ENCODE peak calls at places on chromosomes 16 and 17, in five cellular contexts. One of them, this sample, is unnamed.

GRCh38 chr17:44345497-44346026 is 460 bp downstream of the GRN start:
- DNase-seq in PC-3: peak; percentile 77
- DNase-seq in neural crest cell: peak; percentile 61
- DNase-seq in nucleus accumbens: peak; percentile 58
- DNase-seq in CD8-positive, alpha-beta memory T cell: peak; percentile 69
- DNase-seq in this sample: peak; percentile 42

GRCh38 chr17:57045868-57046671 is 39.0 kb upstream of the AKAP1 start:
- DNase-seq in CD8-positive, alpha-beta memory T cell: peak; percentile 48
- DNase-seq in neural crest cell: no peak
- DNase-seq in PC-3: no peak
- DNase-seq in nucleus accumbens: no peak
- DNase-seq in this sample: no peak

GRCh38 chr16:47716571-47716970 is 255.4 kb downstream of the PHKB start:
- DNase-seq in nucleus accumbens: no peak
- DNase-seq in CD8-positive, alpha-beta memory T cell: no peak
- DNase-seq in PC-3: no peak
- DNase-seq in neural crest cell: no peak
- DNase-seq in this sample: no peak

GRCh38 chr17:43183921-43184320 is 12.9 kb downstream of the NBR1 start:
- DNase-seq in CD8-positive, alpha-beta memory T cell: no peak
- DNase-seq in PC-3: no peak
- DNase-seq in neural crest cell: no peak
- DNase-seq in nucleus accumbens: no peak
- DNase-seq in this sample: no peak

GRCh38 chr17:76487451-76488192 is 13.6 kb downstream of the RHBDF2 start:
- DNase-seq in PC-3: no peak
- DNase-seq in CD8-positive, alpha-beta memory T cell: no peak
- DNase-seq in neural crest cell: no peak
- DNase-seq in nucleus accumbens: no peak
- DNase-seq in this sample: no peak

GRCh38 chr16:12971216-12971615 is 69.8 kb downstream of the SHISA9 start:
- DNase-seq in neural crest cell: no peak
- DNase-seq in CD8-positive, alpha-beta memory T cell: no peak
- DNase-seq in nucleus accumbens: peak; percentile 30
- DNase-seq in PC-3: peak; percentile 45
- DNase-seq in this sample: no peak

GRCh38 chr16:4376126-4376819 is 4.6 kb downstream of the VASN start:
- DNase-seq in CD8-positive, alpha-beta memory T cell: no peak
- DNase-seq in neural crest cell: no peak
- DNase-seq in PC-3: peak; percentile 60
- DNase-seq in nucleus accumbens: peak; percentile 82
- DNase-seq in this sample: no peak

GRCh38 chr16:4091638-4092037 is 24.6 kb downstream of the ADCY9 start:
- DNase-seq in CD8-positive, alpha-beta memory T cell: no peak
- DNase-seq in PC-3: no peak
- DNase-seq in nucleus accumbens: no peak
- DNase-seq in neural crest cell: no peak
- DNase-seq in this sample: no peak

GRCh38 chr17:71417142-71417541 is 703.7 kb upstream of the SOX9 start:
- DNase-seq in PC-3: no peak
- DNase-seq in CD8-positive, alpha-beta memory T cell: no peak
- DNase-seq in nucleus accumbens: no peak
- DNase-seq in neural crest cell: no peak
- DNase-seq in this sample: no peak

GRCh38 chr16:74635303-74635702 is 28.4 kb upstream of the GLG1 start:
- DNase-seq in neural crest cell: no peak
- DNase-seq in CD8-positive, alpha-beta memory T cell: no peak
- DNase-seq in PC-3: no peak
- DNase-seq in nucleus accumbens: no peak
- DNase-seq in this sample: no peak

This sample was measured in CD8-positive, alpha-beta T cell.